ENCODE peak calls at places on chromosome 10, in nine cellular contexts. R, G, P, O, T, K, I, E and A are unnamed samples.

GRCh38 chr10:83724471-83725241 is 414.7 kb upstream of the GHITM start:
- DNase-seq in K (no peak), T (no peak), O (no peak), G (no peak), R (no peak), I (no peak), P (no peak), E (no peak), A (no peak)

GRCh38 chr10:116521424-116522305 is 24.1 kb upstream of the PNLIP start:
- DNase-seq in T (peak; percentile 19), K (peak; percentile 2), I (peak; percentile 44), G (peak; percentile 13), R (no peak), O (peak; percentile 43), P (no peak), E (peak; percentile 40), A (no peak)

GRCh38 chr10:79052311-79053080 is 16.3 kb upstream of the ZMIZ1 start:
- DNase-seq in I (peak; percentile 79), R (no peak), K (no peak), P (no peak), E (no peak), G (no peak), T (peak; percentile 58), O (peak; percentile 60), A (no peak)

GRCh38 chr10:4947635-4948596 is 15.3 kb upstream of the AKR1C1 start:
- DNase-seq in R (no peak), G (peak; percentile 11), K (peak; percentile 81), O (peak; percentile 92), I (no peak), T (no peak), E (no peak), P (no peak), A (no peak)

GRCh38 chr10:93854985-93855384 is 38.8 kb upstream of the SLC35G1 start:
- DNase-seq in O (no peak), K (no peak), P (no peak), I (no peak), R (no peak), G (no peak), T (no peak), E (no peak), A (no peak)

GRCh38 chr10:52954407-52954806 is 181.8 kb upstream of the MBL2 start:
- DNase-seq in P (no peak), E (no peak), I (no peak), G (no peak), R (no peak), K (no peak), O (no peak), T (no peak), A (no peak)

GRCh38 chr10:3399756-3400155 is 227.2 kb upstream of the PITRM1 start:
- DNase-seq in G (peak; percentile 36), P (no peak), R (no peak), O (no peak), K (no peak), I (no peak), E (no peak), T (no peak), A (no peak)

GRCh38 chr10:87675396-87676376 is 16.0 kb downstream of the PAPSS2 start:
- DNase-seq in I (no peak), O (no peak), P (no peak), E (no peak), G (peak; percentile 68), K (peak; percentile 57), T (no peak), R (no peak), A (no peak)

GRCh38 chr10:120266037-120266436 is 191.0 kb upstream of the PLPP4 start:
- DNase-seq in E (no peak), O (no peak), P (no peak), R (no peak), I (no peak), G (no peak), T (no peak), K (no peak), A (no peak)

GRCh38 chr10:21926358-21926890 is 77.1 kb downstream of the DNAJC1 start:
- DNase-seq in G (no peak), R (no peak), T (no peak), K (no peak), O (no peak), P (no peak), I (no peak), E (no peak), A (no peak)

GRCh38 chr10:127349737-127350136 is 153.3 kb upstream of the INSYN2A start:
- DNase-seq in R (no peak), E (no peak), G (peak; percentile 14), I (no peak), P (no peak), K (no peak), T (no peak), O (no peak), A (no peak)

GRCh38 chr10:60426425-60426824 is 36.8 kb upstream of the ANK3 start:
- DNase-seq in R (no peak), O (peak; percentile 35), P (no peak), T (no peak), G (no peak), K (no peak), I (no peak), E (no peak), A (no peak)

GRCh38 chr10:80501381-80501912 is 36.3 kb upstream of the SH2D4B start:
- DNase-seq in O (no peak), R (no peak), K (no peak), P (no peak), E (no peak), T (no peak), I (no peak), G (no peak), A (no peak)

GRCh38 chr10:84267503-84268126 is 22.8 kb downstream of the RGR start:
- DNase-seq in I (peak; percentile 67), K (no peak), E (peak; percentile 38), T (peak; percentile 17), P (peak; percentile 26), O (peak; percentile 26), R (no peak), G (peak; percentile 58), A (no peak)

GRCh38 chr10:86083664-86084175 is 282.9 kb downstream of the GRID1 start:
- DNase-seq in K (no peak), P (no peak), R (no peak), O (no peak), I (no peak), T (no peak), G (no peak), E (no peak), A (no peak)

GRCh38 chr10:95478185-95478584 is 83.0 kb downstream of the SORBS1 start:
- DNase-seq in G (no peak), I (no peak), R (no peak), T (no peak), E (no peak), O (no peak), P (no peak), K (no peak), A (no peak)

GRCh38 chr10:127798116-127798515 is 61.1 kb downstream of the FOXI2 start:
- DNase-seq in O (no peak), K (no peak), I (no peak), G (no peak), P (no peak), R (no peak), E (no peak), T (no peak), A (no peak)

GRCh38 chr10:42781893-42782445 is 626 bp upstream of the BMS1 start:
- DNase-seq in E (peak; percentile 6), R (no peak), P (no peak), G (no peak), K (no peak), I (no peak), O (no peak), T (no peak), A (no peak)

GRCh38 chr10:43253461-43254198 is 13.2 kb downstream of the RASGEF1A start:
- DNase-seq in I (peak; percentile 8), O (no peak), R (no peak), E (no peak), K (no peak), P (no peak), G (no peak), T (no peak), A (no peak)

GRCh38 chr10:114635797-114636550 is 22.1 kb downstream of the ABLIM1 start:
- DNase-seq in P (no peak), K (no peak), E (no peak), G (no peak), R (no peak), O (no peak), T (no peak), I (no peak), A (no peak)

GRCh38 chr10:118447478-118447877 is 105.4 kb upstream of the FAM204A start:
- DNase-seq in P (no peak), G (no peak), T (no peak), K (peak; percentile 5), R (no peak), O (no peak), E (no peak), I (no peak), A (no peak)

GRCh38 chr10:126110434-126110833 is 214.1 kb downstream of the FANK1 start:
- DNase-seq in P (no peak), R (no peak), I (no peak), E (peak; percentile 39), G (peak; percentile 88), K (no peak), O (no peak), T (no peak), A (no peak)

GRCh38 chr10:8401531-8401930 is 347.0 kb downstream of the GATA3 start:
- DNase-seq in E (no peak), I (no peak), O (no peak), K (no peak), T (no peak), G (no peak), R (no peak), P (no peak), A (no peak)

GRCh38 chr10:122740640-122741039 is 41.0 kb upstream of the C10orf120 start:
- DNase-seq in R (no peak), I (no peak), T (no peak), G (no peak), K (no peak), P (no peak), E (no peak), O (no peak), A (no peak)

GRCh38 chr10:89431977-89432376 is 17.6 kb downstream of the IFIT5 start:
- DNase-seq in O (no peak), G (peak; percentile 32), E (no peak), P (no peak), I (peak; percentile 37), T (no peak), R (no peak), K (no peak), A (no peak)

GRCh38 chr10:60029441-60029840 is 123.1 kb upstream of the CCDC6 start:
- DNase-seq in G (no peak), T (no peak), P (no peak), E (no peak), I (no peak), K (no peak), R (no peak), O (no peak), A (no peak)

GRCh38 chr10:14200645-14201534 is 129.8 kb downstream of the FRMD4A start:
- DNase-seq in O (no peak), P (peak; percentile 3), R (no peak), E (peak; percentile 21), K (no peak), T (no peak), I (peak; percentile 61), G (no peak), A (no peak)

GRCh38 chr10:61286695-61287094 is 166.5 kb downstream of the TMEM26 start:
- DNase-seq in E (peak; percentile 15), T (peak; percentile 5), G (no peak), R (no peak), K (no peak), O (no peak), P (no peak), I (no peak), A (no peak)

GRCh38 chr10:74799840-74800239 is 26.6 kb upstream of the KAT6B start:
- DNase-seq in E (peak; percentile 20), K (peak; percentile 16), I (no peak), T (no peak), G (peak; percentile 77), O (no peak), R (no peak), P (no peak), A (no peak)

GRCh38 chr10:32957341-32958084 is 517 bp downstream of the ITGB1 start:
- DNase-seq in R (no peak), O (no peak), I (peak; percentile 77), E (peak; percentile 64), P (peak; percentile 6), G (peak; percentile 62), K (no peak), T (peak; percentile 32), A (no peak)

GRCh38 chr10:106982248-106982647 is 182.3 kb downstream of the SORCS1 start:
- DNase-seq in E (no peak), G (no peak), K (no peak), O (no peak), T (no peak), I (no peak), P (no peak), R (no peak), A (no peak)